ENCODE peak calls at places on chromosomes 2 and 18, in ten cellular contexts. One of them, this sample, is unnamed.

GRCh38 chr2:236871500-236872001 is 214.1 kb upstream of the COPS8 start:
- DNase-seq in ovary: no peak
- DNase-seq in body of pancreas: peak
- DNase-seq in right lobe of liver: no peak
- DNase-seq in retinal pigment epithelial cell: peak
- DNase-seq in MM.1S: no peak
- DNase-seq in endothelial cell of umbilical vein: peak
- DNase-seq in transverse colon: peak
- DNase-seq in cardiac fibroblast: peak
- DNase-seq in esophagus squamous epithelium: no peak
- DNase-seq in this sample: peak

GRCh38 chr2:5322414-5322813 is 369.8 kb upstream of the SOX11 start:
- DNase-seq in ovary: no peak
- DNase-seq in body of pancreas: no peak
- DNase-seq in right lobe of liver: no peak
- DNase-seq in retinal pigment epithelial cell: no peak
- DNase-seq in MM.1S: no peak
- DNase-seq in endothelial cell of umbilical vein: no peak
- DNase-seq in transverse colon: no peak
- DNase-seq in cardiac fibroblast: no peak
- DNase-seq in esophagus squamous epithelium: no peak
- DNase-seq in this sample: no peak

GRCh38 chr18:74063023-74063422 is 84.6 kb downstream of the FBXO15 start:
- DNase-seq in ovary: no peak
- DNase-seq in body of pancreas: no peak
- DNase-seq in right lobe of liver: no peak
- DNase-seq in retinal pigment epithelial cell: no peak
- DNase-seq in MM.1S: no peak
- DNase-seq in endothelial cell of umbilical vein: no peak
- DNase-seq in transverse colon: no peak
- DNase-seq in cardiac fibroblast: no peak
- DNase-seq in esophagus squamous epithelium: no peak
- DNase-seq in this sample: no peak

GRCh38 chr2:60249879-60250278 is 303.6 kb downstream of the BCL11A start:
- DNase-seq in ovary: no peak
- DNase-seq in body of pancreas: no peak
- DNase-seq in right lobe of liver: no peak
- DNase-seq in retinal pigment epithelial cell: no peak
- DNase-seq in MM.1S: no peak
- DNase-seq in endothelial cell of umbilical vein: no peak
- DNase-seq in transverse colon: no peak
- DNase-seq in cardiac fibroblast: no peak
- DNase-seq in esophagus squamous epithelium: no peak
- DNase-seq in this sample: no peak

GRCh38 chr18:8333961-8334360 is 275.3 kb upstream of the RAB12 start:
- DNase-seq in ovary: no peak
- DNase-seq in body of pancreas: no peak
- DNase-seq in right lobe of liver: no peak
- DNase-seq in retinal pigment epithelial cell: no peak
- DNase-seq in MM.1S: no peak
- DNase-seq in endothelial cell of umbilical vein: no peak
- DNase-seq in transverse colon: no peak
- DNase-seq in cardiac fibroblast: no peak
- DNase-seq in esophagus squamous epithelium: no peak
- DNase-seq in this sample: no peak

GRCh38 chr2:150911766-150912280 is 349.8 kb downstream of the RBM43 start:
- DNase-seq in ovary: peak
- DNase-seq in body of pancreas: peak
- DNase-seq in right lobe of liver: peak
- DNase-seq in retinal pigment epithelial cell: peak
- DNase-seq in MM.1S: no peak
- DNase-seq in endothelial cell of umbilical vein: peak
- DNase-seq in transverse colon: peak
- DNase-seq in cardiac fibroblast: peak
- DNase-seq in esophagus squamous epithelium: no peak
- DNase-seq in this sample: peak

GRCh38 chr2:144942516-144943256 is 422.8 kb upstream of the ZEB2 start:
- DNase-seq in ovary: no peak
- DNase-seq in body of pancreas: no peak
- DNase-seq in right lobe of liver: no peak
- DNase-seq in retinal pigment epithelial cell: no peak
- DNase-seq in MM.1S: no peak
- DNase-seq in endothelial cell of umbilical vein: peak
- DNase-seq in transverse colon: peak
- DNase-seq in cardiac fibroblast: peak
- DNase-seq in esophagus squamous epithelium: no peak
- DNase-seq in this sample: no peak

GRCh38 chr2:8533923-8534322 is 147.9 kb upstream of the ID2 start:
- DNase-seq in ovary: no peak
- DNase-seq in body of pancreas: no peak
- DNase-seq in right lobe of liver: no peak
- DNase-seq in retinal pigment epithelial cell: no peak
- DNase-seq in MM.1S: no peak
- DNase-seq in endothelial cell of umbilical vein: no peak
- DNase-seq in transverse colon: no peak
- DNase-seq in cardiac fibroblast: no peak
- DNase-seq in esophagus squamous epithelium: no peak
- DNase-seq in this sample: no peak

GRCh38 chr2:62102402-62102920 is 93.5 kb upstream of the B3GNT2 start:
- DNase-seq in ovary: no peak
- DNase-seq in body of pancreas: no peak
- DNase-seq in right lobe of liver: no peak
- DNase-seq in retinal pigment epithelial cell: no peak
- DNase-seq in MM.1S: no peak
- DNase-seq in endothelial cell of umbilical vein: no peak
- DNase-seq in transverse colon: no peak
- DNase-seq in cardiac fibroblast: no peak
- DNase-seq in esophagus squamous epithelium: no peak
- DNase-seq in this sample: no peak

GRCh38 chr2:175207741-175208438 is 26.4 kb upstream of the ATP5MC3 start:
- DNase-seq in ovary: no peak
- DNase-seq in body of pancreas: peak
- DNase-seq in right lobe of liver: peak
- DNase-seq in retinal pigment epithelial cell: no peak
- DNase-seq in MM.1S: no peak
- DNase-seq in endothelial cell of umbilical vein: no peak
- DNase-seq in transverse colon: peak
- DNase-seq in cardiac fibroblast: no peak
- DNase-seq in esophagus squamous epithelium: no peak
- DNase-seq in this sample: no peak

GRCh38 chr2:233990261-233990798 is 60.2 kb upstream of the SPP2 start:
- DNase-seq in ovary: no peak
- DNase-seq in body of pancreas: peak
- DNase-seq in right lobe of liver: no peak
- DNase-seq in retinal pigment epithelial cell: no peak
- DNase-seq in MM.1S: peak
- DNase-seq in endothelial cell of umbilical vein: no peak
- DNase-seq in transverse colon: peak
- DNase-seq in cardiac fibroblast: no peak
- DNase-seq in esophagus squamous epithelium: no peak
- DNase-seq in this sample: no peak

GRCh38 chr2:176545627-176546026 is 276.4 kb downstream of the MTX2 start:
- DNase-seq in ovary: no peak
- DNase-seq in body of pancreas: no peak
- DNase-seq in right lobe of liver: no peak
- DNase-seq in retinal pigment epithelial cell: no peak
- DNase-seq in MM.1S: no peak
- DNase-seq in endothelial cell of umbilical vein: peak
- DNase-seq in transverse colon: no peak
- DNase-seq in cardiac fibroblast: no peak
- DNase-seq in esophagus squamous epithelium: no peak
- DNase-seq in this sample: no peak

GRCh38 chr2:151021747-151022450 is 239.8 kb downstream of the RBM43 start:
- DNase-seq in ovary: no peak
- DNase-seq in body of pancreas: no peak
- DNase-seq in right lobe of liver: no peak
- DNase-seq in retinal pigment epithelial cell: no peak
- DNase-seq in MM.1S: no peak
- DNase-seq in endothelial cell of umbilical vein: no peak
- DNase-seq in transverse colon: no peak
- DNase-seq in cardiac fibroblast: no peak
- DNase-seq in esophagus squamous epithelium: no peak
- DNase-seq in this sample: no peak

GRCh38 chr2:40072442-40073232 is 293.6 kb upstream of the THUMPD2 start:
- DNase-seq in ovary: no peak
- DNase-seq in body of pancreas: no peak
- DNase-seq in right lobe of liver: no peak
- DNase-seq in retinal pigment epithelial cell: no peak
- DNase-seq in MM.1S: no peak
- DNase-seq in endothelial cell of umbilical vein: no peak
- DNase-seq in transverse colon: no peak
- DNase-seq in cardiac fibroblast: no peak
- DNase-seq in esophagus squamous epithelium: no peak
- DNase-seq in this sample: no peak

GRCh38 chr18:75455249-75456183 is 28.0 kb upstream of the SMIM21 start:
- DNase-seq in ovary: peak
- DNase-seq in body of pancreas: peak
- DNase-seq in right lobe of liver: no peak
- DNase-seq in retinal pigment epithelial cell: no peak
- DNase-seq in MM.1S: no peak
- DNase-seq in endothelial cell of umbilical vein: peak
- DNase-seq in transverse colon: no peak
- DNase-seq in cardiac fibroblast: peak
- DNase-seq in esophagus squamous epithelium: no peak
- DNase-seq in this sample: no peak

GRCh38 chr18:51121597-51121857 is 76.0 kb downstream of the MEX3C start:
- DNase-seq in ovary: no peak
- DNase-seq in body of pancreas: no peak
- DNase-seq in right lobe of liver: no peak
- DNase-seq in retinal pigment epithelial cell: no peak
- DNase-seq in MM.1S: no peak
- DNase-seq in endothelial cell of umbilical vein: no peak
- DNase-seq in transverse colon: no peak
- DNase-seq in cardiac fibroblast: no peak
- DNase-seq in esophagus squamous epithelium: no peak
- DNase-seq in this sample: no peak

GRCh38 chr2:147525724-147526489 is 318.9 kb upstream of the ACVR2A start:
- DNase-seq in ovary: no peak
- DNase-seq in body of pancreas: peak
- DNase-seq in right lobe of liver: no peak
- DNase-seq in retinal pigment epithelial cell: no peak
- DNase-seq in MM.1S: peak
- DNase-seq in endothelial cell of umbilical vein: no peak
- DNase-seq in transverse colon: no peak
- DNase-seq in cardiac fibroblast: no peak
- DNase-seq in esophagus squamous epithelium: no peak
- DNase-seq in this sample: no peak

GRCh38 chr2:173963323-173963816 is 1.8 kb downstream of the SP3 start:
- DNase-seq in ovary: no peak
- DNase-seq in body of pancreas: peak
- DNase-seq in right lobe of liver: no peak
- DNase-seq in retinal pigment epithelial cell: no peak
- DNase-seq in MM.1S: peak
- DNase-seq in endothelial cell of umbilical vein: peak
- DNase-seq in transverse colon: peak
- DNase-seq in cardiac fibroblast: peak
- DNase-seq in esophagus squamous epithelium: no peak
- DNase-seq in this sample: no peak

GRCh38 chr2:173964565-173965371 is 405 bp downstream of the SP3 start:
- DNase-seq in ovary: peak
- DNase-seq in body of pancreas: peak
- DNase-seq in right lobe of liver: peak
- DNase-seq in retinal pigment epithelial cell: no peak
- DNase-seq in MM.1S: peak
- DNase-seq in endothelial cell of umbilical vein: peak
- DNase-seq in transverse colon: peak
- DNase-seq in cardiac fibroblast: peak
- DNase-seq in esophagus squamous epithelium: peak
- DNase-seq in this sample: no peak

GRCh38 chr2:173962583-173963110 is 2.5 kb downstream of the SP3 start:
- DNase-seq in ovary: no peak
- DNase-seq in body of pancreas: no peak
- DNase-seq in right lobe of liver: no peak
- DNase-seq in retinal pigment epithelial cell: no peak
- DNase-seq in MM.1S: no peak
- DNase-seq in endothelial cell of umbilical vein: peak
- DNase-seq in transverse colon: no peak
- DNase-seq in cardiac fibroblast: no peak
- DNase-seq in esophagus squamous epithelium: no peak
- DNase-seq in this sample: no peak

GRCh38 chr2:173965372-173966025 is at the start of gene SP3:
- DNase-seq in ovary: peak
- DNase-seq in body of pancreas: peak
- DNase-seq in right lobe of liver: peak
- DNase-seq in retinal pigment epithelial cell: peak
- DNase-seq in MM.1S: peak
- DNase-seq in endothelial cell of umbilical vein: peak
- DNase-seq in transverse colon: peak
- DNase-seq in cardiac fibroblast: peak
- DNase-seq in esophagus squamous epithelium: peak
- DNase-seq in this sample: peak

GRCh38 chr2:173963817-173964564 is 1.2 kb downstream of the SP3 start:
- DNase-seq in ovary: peak
- DNase-seq in body of pancreas: peak
- DNase-seq in right lobe of liver: peak
- DNase-seq in retinal pigment epithelial cell: no peak
- DNase-seq in MM.1S: peak
- DNase-seq in endothelial cell of umbilical vein: peak
- DNase-seq in transverse colon: peak
- DNase-seq in cardiac fibroblast: peak
- DNase-seq in esophagus squamous epithelium: peak
- DNase-seq in this sample: no peak
- H3K4me3 ChIP-seq in ovary: peak
- H3K4me3 ChIP-seq in body of pancreas: peak
- H3K4me3 ChIP-seq in right lobe of liver: peak
- H3K4me3 ChIP-seq in retinal pigment epithelial cell: peak
- H3K4me3 ChIP-seq in MM.1S: peak
- H3K4me3 ChIP-seq in endothelial cell of umbilical vein: peak
- H3K4me3 ChIP-seq in transverse colon: peak
- H3K4me3 ChIP-seq in cardiac fibroblast: peak
- H3K4me3 ChIP-seq in esophagus squamous epithelium: peak
- H3K4me3 ChIP-seq in this sample: peak

GRCh38 chr2:113756088-113757058 is at the start of gene SLC35F5:
- DNase-seq in ovary: peak
- DNase-seq in body of pancreas: peak
- DNase-seq in right lobe of liver: peak
- DNase-seq in retinal pigment epithelial cell: peak
- DNase-seq in MM.1S: peak
- DNase-seq in endothelial cell of umbilical vein: peak
- DNase-seq in transverse colon: peak
- DNase-seq in cardiac fibroblast: peak
- DNase-seq in esophagus squamous epithelium: peak
- DNase-seq in this sample: peak
- TF ChIP-seq CTCF in ovary: no peak
- TF ChIP-seq CTCF in body of pancreas: no peak
- TF ChIP-seq CTCF in right lobe of liver: no peak
- TF ChIP-seq CTCF in retinal pigment epithelial cell: no peak
- TF ChIP-seq CTCF in MM.1S: no peak
- TF ChIP-seq CTCF in endothelial cell of umbilical vein: no peak
- TF ChIP-seq CTCF in transverse colon: no peak
- TF ChIP-seq CTCF in cardiac fibroblast: no peak
- TF ChIP-seq CTCF in esophagus squamous epithelium: peak
- TF ChIP-seq CTCF in this sample: no peak

GRCh38 chr18:23102498-23103260 is 32.6 kb upstream of the CABLES1 start:
- DNase-seq in ovary: no peak
- DNase-seq in body of pancreas: no peak
- DNase-seq in right lobe of liver: no peak
- DNase-seq in retinal pigment epithelial cell: no peak
- DNase-seq in MM.1S: no peak
- DNase-seq in endothelial cell of umbilical vein: no peak
- DNase-seq in transverse colon: no peak
- DNase-seq in cardiac fibroblast: no peak
- DNase-seq in esophagus squamous epithelium: no peak
- DNase-seq in this sample: no peak
- H3K4me3 ChIP-seq in ovary: no peak
- H3K4me3 ChIP-seq in body of pancreas: no peak
- H3K4me3 ChIP-seq in right lobe of liver: no peak
- H3K4me3 ChIP-seq in retinal pigment epithelial cell: no peak
- H3K4me3 ChIP-seq in MM.1S: no peak
- H3K4me3 ChIP-seq in endothelial cell of umbilical vein: no peak
- H3K4me3 ChIP-seq in transverse colon: peak
- H3K4me3 ChIP-seq in cardiac fibroblast: no peak
- H3K4me3 ChIP-seq in esophagus squamous epithelium: no peak
- H3K4me3 ChIP-seq in this sample: no peak

GRCh38 chr2:179447839-179448447 is 183.3 kb upstream of the SESTD1 start:
- DNase-seq in ovary: no peak
- DNase-seq in body of pancreas: no peak
- DNase-seq in right lobe of liver: no peak
- DNase-seq in retinal pigment epithelial cell: no peak
- DNase-seq in MM.1S: no peak
- DNase-seq in endothelial cell of umbilical vein: no peak
- DNase-seq in transverse colon: no peak
- DNase-seq in cardiac fibroblast: peak
- DNase-seq in esophagus squamous epithelium: no peak
- DNase-seq in this sample: no peak
- TF ChIP-seq CTCF in ovary: no peak
- TF ChIP-seq CTCF in body of pancreas: no peak
- TF ChIP-seq CTCF in right lobe of liver: peak
- TF ChIP-seq CTCF in retinal pigment epithelial cell: peak
- TF ChIP-seq CTCF in MM.1S: no peak
- TF ChIP-seq CTCF in endothelial cell of umbilical vein: no peak
- TF ChIP-seq CTCF in transverse colon: no peak
- TF ChIP-seq CTCF in cardiac fibroblast: peak
- TF ChIP-seq CTCF in esophagus squamous epithelium: no peak
- TF ChIP-seq CTCF in this sample: peak

This sample was measured in epithelial cell of proximal tubule.